ENCODE peak calls at places on chromosomes 2 and 18, in six cellular contexts. G, M, Y, C, T and H are unnamed samples. For H3K4me1 and H3K36me3, the result is how much of the 10 kb centered on the place peaks cover.

GRCh38 chr18:70024829-70025228 is 77.2 kb upstream of the CD226 start:
- DNase-seq in T (no peak), G (no peak), M (no peak), C (no peak), Y (no peak), H (no peak)

GRCh38 chr18:57466307-57466706 is 31.1 kb downstream of the ONECUT2 start:
- DNase-seq in M (no peak), G (no peak), T (no peak), C (peak), Y (no peak), H (no peak)

GRCh38 chr2:199764273-199764800 is 86.7 kb downstream of the FTCDNL1 start:
- DNase-seq in T (no peak), C (peak), Y (no peak), G (no peak), M (no peak), H (no peak)

GRCh38 chr2:100653449-100654045 is 90.8 kb downstream of the PDCL3 start:
- DNase-seq in M (no peak), G (no peak), Y (no peak), C (no peak), T (no peak), H (no peak)

GRCh38 chr2:195706161-195706900 is 49.3 kb downstream of the SLC39A10 start:
- DNase-seq in Y (no peak), T (no peak), C (no peak), G (no peak), M (no peak), H (no peak)

GRCh38 chr2:120221616-120222015 is 1.6 kb downstream of the TMEM185B start:
- DNase-seq in C (peak), Y (no peak), M (no peak), T (no peak), G (no peak), H (no peak)

GRCh38 chr2:37781028-37781427 is 109.6 kb upstream of the CDC42EP3 start:
- DNase-seq in M (no peak), C (no peak), T (peak), G (no peak), Y (no peak), H (peak)

GRCh38 chr2:117832905-117833613 is 18.6 kb downstream of the DDX18 start:
- DNase-seq in T (peak), G (no peak), C (no peak), M (no peak), Y (no peak), H (peak)

GRCh38 chr2:55459278-55459677 is 39.6 kb upstream of the CCDC88A start:
- DNase-seq in C (no peak), G (no peak), M (no peak), Y (no peak), T (no peak), H (no peak)

DNA sequence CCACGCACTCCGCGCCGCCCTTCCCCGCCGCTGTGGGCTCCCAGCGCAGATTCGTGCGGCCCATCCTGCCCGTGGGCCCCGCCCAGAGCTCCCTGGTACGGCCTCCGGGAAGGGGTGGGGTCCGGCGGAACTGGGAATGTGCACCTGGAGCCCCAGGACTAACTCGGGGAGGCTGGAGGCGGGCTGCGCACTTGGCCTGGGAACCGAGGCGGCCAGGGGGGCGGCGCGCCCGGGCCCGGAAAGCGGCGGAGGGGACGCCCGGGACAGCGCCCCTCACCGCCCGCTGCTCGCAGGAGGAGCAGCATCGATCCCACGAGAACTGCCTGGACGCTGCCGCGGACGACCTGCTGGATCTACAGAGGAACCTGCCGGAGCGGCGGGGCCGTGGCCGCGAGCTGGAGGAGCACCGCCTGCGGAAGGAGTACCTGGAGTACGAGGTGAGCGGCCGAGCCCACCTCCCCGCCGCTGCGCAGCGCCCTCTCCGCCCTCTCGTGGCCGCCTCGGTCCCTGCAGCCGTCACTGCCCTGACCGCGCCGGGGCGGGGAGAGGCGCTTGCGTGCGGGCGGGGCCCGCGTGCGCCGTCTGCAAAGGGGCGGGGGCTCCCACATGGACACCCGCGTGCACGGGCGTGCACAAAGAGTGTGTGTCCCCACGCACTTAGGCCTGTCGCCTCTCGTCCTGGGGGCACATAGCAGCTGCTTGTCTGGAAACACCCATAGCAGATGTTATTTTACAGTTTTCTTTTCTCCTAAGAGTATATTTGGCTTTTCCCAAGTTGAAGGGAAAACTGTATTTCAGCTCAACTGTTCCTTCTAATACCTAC is 25.2 kb downstream of the PSD4 start:
- DNase-seq in G (peak), T (peak), Y (peak), C (peak), M (peak), H (peak)
- H3K4me1 ChIP-seq in G (under half), T (under half), Y (under half), C (under half), M (under half), H (under half)

GRCh38 chr2:69076601-69077000 is 63.6 kb downstream of the ANTXR1 start:
- DNase-seq in Y (no peak), G (no peak), M (no peak), C (no peak), T (no peak), H (no peak)
- H3K36me3 ChIP-seq in Y (under half), G (under half), M (under half), C (under half), T (under half), H (under half)

GRCh38 chr2:60413819-60414178 is 139.7 kb downstream of the BCL11A start:
- DNase-seq in T (no peak), M (no peak), C (no peak), Y (no peak), G (no peak), H (no peak)

GRCh38 chr2:60413069-60413818 is 140.2 kb downstream of the BCL11A start:
- DNase-seq in Y (no peak), T (no peak), G (no peak), M (no peak), C (no peak), H (no peak)

GRCh38 chr2:60411295-60411694 is 142.2 kb downstream of the BCL11A start:
- DNase-seq in C (no peak), T (no peak), Y (no peak), G (no peak), M (no peak), H (no peak)

GRCh38 chr2:60410458-60411146 is 142.9 kb downstream of the BCL11A start:
- DNase-seq in C (no peak), M (no peak), Y (no peak), G (no peak), T (no peak), H (no peak)

GRCh38 chr2:60412626-60413025 is 140.8 kb downstream of the BCL11A start:
- DNase-seq in C (no peak), T (no peak), G (no peak), Y (no peak), M (no peak), H (no peak)
- H3K4me1 ChIP-seq in C (under half), T (under half), G (under half), Y (under half), M (under half), H (under half)

DNA sequence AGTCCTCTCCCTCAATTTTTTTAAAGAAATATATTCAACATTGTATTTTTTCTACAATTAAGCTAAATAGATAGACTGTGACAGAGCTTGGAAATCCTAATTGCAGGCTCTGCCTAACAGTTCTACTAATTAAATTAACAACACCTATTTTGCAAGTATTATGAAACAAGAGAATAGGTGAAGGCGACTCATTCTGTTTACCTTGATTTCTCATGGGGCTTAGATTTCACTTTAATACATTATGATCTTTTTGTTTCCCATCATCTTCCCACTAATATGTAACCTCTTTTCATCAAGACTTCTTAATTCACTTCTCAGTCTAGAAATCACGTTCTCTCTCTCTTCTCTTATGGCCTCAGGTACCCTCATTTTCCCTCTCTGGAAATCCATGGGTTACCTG is 42.7 kb upstream of the TANK start:
- DNase-seq in T (no peak), M (no peak), G (no peak), C (no peak), Y (no peak), H (no peak)
- H3K36me3 ChIP-seq in T (under half), M (under half), G (under half), C (under half), Y (under half), H (under half)

DNA sequence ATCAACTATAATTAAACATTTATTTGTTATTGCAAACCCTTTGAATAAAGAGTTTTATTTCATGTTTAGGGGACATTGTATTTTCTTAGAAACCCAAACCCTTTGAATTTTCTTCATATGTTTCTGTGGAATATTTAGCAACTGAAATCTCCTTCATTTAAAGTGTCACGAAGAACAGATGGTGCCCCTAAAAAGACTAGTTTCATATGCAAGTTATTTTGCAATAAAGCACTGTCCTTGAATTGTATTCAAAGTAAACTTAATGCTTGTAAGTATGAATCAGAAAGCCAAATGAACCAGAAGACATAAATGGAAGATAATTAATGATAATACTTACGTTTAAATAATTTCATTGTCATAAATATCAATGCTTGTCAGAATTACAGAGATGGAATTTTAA is 151.9 kb upstream of the CWC22 start:
- DNase-seq in T (no peak), M (no peak), Y (no peak), C (no peak), G (no peak), H (no peak)
- H3K4me1 ChIP-seq in T (under half), M (under half), Y (under half), C (under half), G (under half), H (under half)

DNA sequence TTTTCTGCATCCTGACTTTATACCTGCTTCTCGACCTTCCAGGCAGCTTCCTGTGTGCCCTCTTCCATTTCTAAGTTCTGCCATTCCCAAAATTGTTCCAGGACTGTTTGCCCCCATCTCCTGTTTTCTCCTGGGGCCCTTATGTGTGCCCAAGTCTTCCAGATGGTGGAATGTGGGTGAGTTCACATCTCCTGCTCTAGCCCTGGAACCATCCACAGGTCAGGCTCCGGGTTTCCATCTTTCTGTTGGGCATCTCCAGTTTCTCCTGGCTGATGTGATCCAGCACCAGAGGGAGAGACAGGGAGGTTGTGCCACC is 25.8 kb downstream of the TOGARAM2 start:
- DNase-seq in C (no peak), G (no peak), M (no peak), Y (no peak), T (no peak), H (no peak)
- H3K36me3 ChIP-seq in C (under half), G (under half), M (under half), Y (under half), T (under half), H (under half)

DNA sequence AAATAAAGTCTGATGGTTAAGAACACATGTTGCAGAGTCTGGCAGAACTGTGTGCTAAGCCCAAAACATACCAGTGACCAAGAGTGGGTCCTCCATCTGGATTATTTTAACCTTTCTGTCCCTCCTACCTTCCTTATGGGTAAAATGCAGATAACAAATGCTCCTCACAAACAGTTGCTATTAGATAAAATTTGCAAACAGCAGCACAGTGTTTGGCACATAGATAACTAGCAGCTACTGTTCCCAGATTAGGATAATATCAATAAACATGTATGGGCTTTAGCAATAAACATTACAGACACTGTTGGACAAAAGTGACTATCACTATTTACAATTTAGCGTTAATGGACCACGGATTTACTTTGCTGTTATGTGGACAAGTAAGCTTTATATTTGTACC is 154.9 kb downstream of the TCF4 start:
- DNase-seq in T (no peak), M (no peak), G (no peak), Y (no peak), C (no peak), H (no peak)
- H3K4me1 ChIP-seq in T (under half), M (under half), G (under half), Y (under half), C (under half), H (under half)

GRCh38 chr18:13528739-13529392 is 197.5 kb downstream of the FAM210A start:
- DNase-seq in Y (no peak), G (no peak), T (no peak), C (no peak), M (no peak), H (no peak)

GRCh38 chr18:13531681-13532325 is 194.6 kb downstream of the FAM210A start:
- DNase-seq in M (no peak), C (no peak), T (no peak), Y (no peak), G (no peak), H (no peak)

GRCh38 chr18:13532406-13533075 is 193.8 kb downstream of the FAM210A start:
- DNase-seq in C (no peak), T (no peak), Y (no peak), M (no peak), G (no peak), H (no peak)

GRCh38 chr18:13530879-13531387 is 195.4 kb downstream of the FAM210A start:
- DNase-seq in G (peak), M (peak), T (peak), C (peak), Y (no peak), H (peak)

DNA sequence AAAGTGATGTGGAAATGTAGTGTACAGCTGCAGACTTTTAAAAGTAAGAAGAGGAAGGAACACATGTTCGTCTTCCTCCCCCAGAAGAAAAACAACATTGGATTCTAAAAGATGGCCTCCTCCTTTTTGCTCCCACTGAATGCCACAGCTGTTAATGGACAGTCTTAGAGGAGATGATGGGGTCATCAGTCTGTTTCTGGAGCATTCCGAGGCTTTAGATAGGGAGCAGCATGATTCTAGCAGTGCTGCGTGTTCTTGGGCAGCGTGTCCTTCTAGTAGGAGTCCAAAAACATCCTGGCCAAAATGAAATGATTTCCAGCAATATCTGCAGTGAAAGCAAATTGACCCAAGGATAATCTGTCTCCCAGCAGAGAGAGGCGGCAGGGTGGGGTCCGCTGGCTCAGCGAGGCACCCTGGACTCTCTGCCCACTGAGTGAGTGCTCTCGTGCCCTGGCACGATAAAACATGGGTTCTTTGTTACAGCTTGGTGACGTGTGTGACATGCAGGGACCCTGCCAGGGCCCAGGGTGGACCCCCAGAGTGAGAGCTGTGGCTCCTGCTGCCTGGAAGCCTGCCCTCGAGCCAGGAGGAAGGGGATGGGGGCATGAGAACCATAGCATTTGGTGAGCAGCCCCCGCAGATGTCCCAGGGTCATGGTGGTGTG is 196.0 kb downstream of the FAM210A start:
- DNase-seq in C (no peak), G (no peak), M (no peak), T (no peak), Y (no peak), H (no peak)
- H3K36me3 ChIP-seq in C (under half), G (under half), M (under half), T (under half), Y (under half), H (under half)